ENCODE peak calls at places on chromosomes 5 and 9, in seven cellular contexts. N is CD8-positive, alpha-beta T cell; Q is epithelial cell of esophagus; D is neural progenitor cell; R is mammary epithelial cell; C is CD4-positive, CD25-positive, alpha-beta regulatory T cell; F is fibroblast of pulmonary artery. G is an unnamed sample.

GRCh38 chr9:137015540-137015930 is 12.5 kb downstream of the ABCA2 start:
- DNase-seq in F (no peak), D (no peak), Q (no peak), N (no peak), R (no peak), C (no peak), G (no peak)

GRCh38 chr9:115114541-115114940 is 3.4 kb downstream of the TNC start:
- DNase-seq in N (no peak), F (no peak), C (no peak), R (no peak), Q (no peak), D (no peak), G (no peak)

GRCh38 chr5:149372041-149372805 is 6.9 kb downstream of the IL17B start:
- DNase-seq in Q (no peak), R (no peak), F (no peak), C (no peak), N (no peak), D (no peak), G (no peak)

GRCh38 chr5:88428633-88429032 is 160.0 kb upstream of the TMEM161B start:
- DNase-seq in C (no peak), F (no peak), Q (no peak), R (no peak), N (no peak), D (no peak), G (no peak)

GRCh38 chr5:95638632-95639031 is 7.9 kb upstream of the RFESD start:
- DNase-seq in D (no peak), R (no peak), Q (no peak), F (no peak), N (no peak), C (no peak), G (no peak)

GRCh38 chr9:127612993-127613954 is 1.2 kb downstream of the STXBP1 start:
- DNase-seq in D (peak; percentile 72), C (peak; percentile 43), F (peak; percentile 50), Q (peak; percentile 77), R (peak; percentile 84), N (peak; percentile 9), G (no peak)

GRCh38 chr9:134144801-134145200 is 8.9 kb downstream of the WDR5 start:
- DNase-seq in R (no peak), D (no peak), C (no peak), Q (no peak), N (no peak), F (no peak), G (no peak)

GRCh38 chr5:111703662-111704061 is 53.3 kb downstream of the NREP start:
- DNase-seq in R (no peak), F (no peak), D (no peak), N (no peak), Q (no peak), C (no peak), G (no peak)

GRCh38 chr5:116454417-116454927 is 120.2 kb downstream of the SEMA6A start:
- DNase-seq in F (peak; percentile 81), Q (no peak), R (peak; percentile 30), N (no peak), D (peak; percentile 69), C (no peak), G (peak; percentile 51)

GRCh38 chr5:106759581-106759980 is 911.2 kb downstream of the EFNA5 start:
- DNase-seq in C (no peak), D (no peak), F (peak; percentile 3), Q (peak; percentile 58), N (no peak), R (no peak), G (no peak)

GRCh38 chr9:14006586-14007198 is 307.2 kb downstream of the NFIB start:
- DNase-seq in Q (no peak), D (peak; percentile 62), C (no peak), F (no peak), N (no peak), R (no peak), G (no peak)

GRCh38 chr5:153672347-153673090 is 182.0 kb downstream of the GRIA1 start:
- DNase-seq in F (peak; percentile 68), R (no peak), Q (no peak), D (no peak), N (no peak), C (no peak), G (no peak)

GRCh38 chr5:112551437-112552018 is 132.5 kb upstream of the EPB41L4A start:
- DNase-seq in N (no peak), Q (peak; percentile 73), C (peak; percentile 54), R (peak; percentile 35), F (peak; percentile 84), D (peak; percentile 77), G (no peak)

GRCh38 chr9:129834489-129835127 is 467 bp downstream of the C9orf78 start:
- DNase-seq in D (peak; percentile 15), Q (no peak), C (peak; percentile 61), N (no peak), R (no peak), F (no peak), G (no peak)

GRCh38 chr9:135989157-135989556 is 28.0 kb upstream of the UBAC1 start:
- DNase-seq in R (no peak), N (no peak), Q (no peak), D (no peak), F (no peak), C (no peak), G (no peak)

GRCh38 chr5:78483809-78484521 is 123.5 kb downstream of the SCAMP1 start:
- DNase-seq in N (no peak), F (peak; percentile 86), Q (peak; percentile 49), D (no peak), R (no peak), C (no peak), G (peak; percentile 81)

GRCh38 chr9:77085416-77085815 is 66.0 kb downstream of the FOXB2 start:
- DNase-seq in N (no peak), Q (peak; percentile 46), R (peak; percentile 26), D (no peak), C (no peak), F (no peak), G (no peak)

GRCh38 chr9:98740226-98740881 is 31.6 kb upstream of the GABBR2 start:
- DNase-seq in F (no peak), D (no peak), C (no peak), N (no peak), Q (no peak), R (no peak), G (no peak)

GRCh38 chr5:147558826-147559225 is 49.0 kb upstream of the DPYSL3 start:
- DNase-seq in D (peak; percentile 80), Q (peak; percentile 69), N (no peak), R (peak; percentile 57), F (peak; percentile 88), C (no peak), G (no peak)

GRCh38 chr5:60483046-60483445 is 216.9 kb downstream of the DEPDC1B start:
- DNase-seq in R (peak; percentile 73), F (no peak), C (no peak), N (no peak), D (no peak), Q (peak; percentile 78), G (no peak)

GRCh38 chr5:84715686-84716085 is 331.0 kb upstream of the EDIL3 start:
- DNase-seq in R (peak; percentile 86), N (no peak), D (no peak), F (no peak), C (no peak), Q (peak; percentile 93), G (no peak)

GRCh38 chr9:93910598-93910997 is 44.6 kb downstream of the BARX1 start:
- DNase-seq in Q (no peak), F (no peak), D (peak; percentile 22), C (no peak), R (no peak), N (no peak), G (no peak)

GRCh38 chr9:63816742-63817621 is 1468.0 kb downstream of the FOXD4L5 start:
- DNase-seq in N (peak; percentile 48), D (peak; percentile 95), Q (peak; percentile 98), F (peak; percentile 87), C (peak; percentile 20), R (peak; percentile 99), G (peak; percentile 80)

GRCh38 chr9:706606-707451 is 134.7 kb upstream of the DMRT1 start:
- DNase-seq in R (peak; percentile 83), N (peak; percentile 13), C (peak; percentile 6), F (peak; percentile 70), D (peak; percentile 53), Q (peak; percentile 53), G (peak; percentile 48)

GRCh38 chr9:706073-706472 is 135.4 kb upstream of the DMRT1 start:
- DNase-seq in C (no peak), Q (no peak), R (no peak), D (no peak), F (no peak), N (no peak), G (no peak)

GRCh38 chr9:708182-708555 is 133.3 kb upstream of the DMRT1 start:
- DNase-seq in D (no peak), Q (peak; percentile 31), R (no peak), F (no peak), C (no peak), N (no peak), G (peak; percentile 21)

GRCh38 chr9:710951-711745 is 130.3 kb upstream of the DMRT1 start:
- DNase-seq in C (no peak), R (no peak), F (no peak), Q (no peak), D (no peak), N (no peak), G (no peak)

GRCh38 chr9:708556-709432 is 132.7 kb upstream of the DMRT1 start:
- DNase-seq in C (no peak), Q (no peak), D (no peak), N (no peak), F (no peak), R (no peak), G (peak; percentile 30)
- H3K4me3 ChIP-seq in C (no peak overlapping the region), Q (peak overlapping the region; percentile 28), D (no peak overlapping the region), N (no peak overlapping the region), F (no peak overlapping the region), R (peak overlapping the region; percentile 22), G (peak overlapping the region; percentile 29)

GRCh38 chr5:160169326-160169725 is 50.1 kb upstream of the PWWP2A start:
- DNase-seq in R (no peak), Q (peak; percentile 79), C (no peak), N (no peak), F (peak; percentile 93), D (no peak), G (no peak)
- H3K4me3 ChIP-seq in R (no peak overlapping the region), Q (no peak overlapping the region), C (no peak overlapping the region), N (no peak overlapping the region), F (peak overlapping the region; percentile 13), D (no peak overlapping the region), G (no peak overlapping the region)

GRCh38 chr5:83583859-83584258 is 112.3 kb downstream of the VCAN start:
- DNase-seq in Q (peak; percentile 85), N (no peak), F (peak; percentile 68), R (peak; percentile 75), C (no peak), D (no peak), G (no peak)

GRCh38 chr5:83589786-83590185 is 118.2 kb downstream of the VCAN start:
- DNase-seq in D (no peak), R (peak; percentile 47), N (no peak), F (no peak), Q (peak; percentile 69), C (no peak), G (no peak)

GRCh38 chr5:83590966-83591365 is 119.4 kb downstream of the VCAN start:
- DNase-seq in Q (no peak), R (no peak), D (no peak), N (no peak), C (no peak), F (no peak), G (no peak)

GRCh38 chr5:83586874-83587776 is 115.6 kb downstream of the VCAN start:
- DNase-seq in C (no peak), R (no peak), F (peak; percentile 31), Q (peak; percentile 24), D (no peak), N (no peak), G (no peak)
- H3K4me3 ChIP-seq in C (no peak overlapping the region), R (no peak overlapping the region), F (no peak overlapping the region), Q (no peak overlapping the region), D (no peak overlapping the region), N (no peak overlapping the region), G (no peak overlapping the region)

GRCh38 chr5:10333154-10334006 is 20.1 kb upstream of the MARCHF6 start:
- DNase-seq in C (no peak), D (peak; percentile 72), Q (peak; percentile 36), R (no peak), F (peak; percentile 39), N (no peak), G (no peak)
- H3K4me3 ChIP-seq in C (no peak overlapping the region), D (peak overlapping the region; percentile 74), Q (peak overlapping the region; percentile 53), R (peak overlapping the region; percentile 47), F (peak overlapping the region; percentile 65), N (peak overlapping the region; percentile 47), G (peak overlapping the region; percentile 38)

G was measured in HL-60.